ENCODE peak calls at places on chromosome 15, in six cellular contexts. Z is GM23248, F is H9, L is uterus, A is MM.1S, E is ovary. C is an unnamed sample. For H3K27me3, the result is how much of the 10 kb centered on the place peaks cover.

GRCh38 chr15:41512078-41512394 is 1.6 kb downstream of the LTK start:
- DNase-seq in Z (no peak), F (no peak), L (no peak), A (no peak), E (no peak), C (peak)

GRCh38 chr15:39887832-39888231 is 32.2 kb downstream of the GPR176 start:
- DNase-seq in Z (peak), F (peak), L (no peak), A (no peak), E (no peak), C (peak)

GRCh38 chr15:28873006-28873405 is 12.8 kb upstream of the APBA2 start:
- DNase-seq in Z (no peak), F (no peak), L (no peak), A (no peak), E (no peak), C (no peak)

GRCh38 chr15:40891810-40892448 is 2.3 kb upstream of the VPS18 start:
- DNase-seq in Z (peak), F (peak), L (no peak), A (peak), E (no peak), C (peak)

GRCh38 chr15:41967506-41968206 is 4.7 kb downstream of the EHD4 start:
- DNase-seq in Z (peak), F (no peak), L (no peak), A (no peak), E (no peak), C (no peak)

GRCh38 chr15:40347559-40348470 is 3.0 kb upstream of the PHGR1 start:
- DNase-seq in Z (no peak), F (no peak), L (no peak), A (no peak), E (no peak), C (peak)

GRCh38 chr15:52228928-52229327 is 37.7 kb upstream of the GNB5 start:
- DNase-seq in Z (peak), F (peak), L (no peak), A (peak), E (no peak), C (peak)

GRCh38 chr15:62413147-62413546 is 248.1 kb upstream of the C2CD4B start:
- DNase-seq in Z (peak), F (no peak), L (no peak), A (no peak), E (no peak), C (peak)

DNA sequence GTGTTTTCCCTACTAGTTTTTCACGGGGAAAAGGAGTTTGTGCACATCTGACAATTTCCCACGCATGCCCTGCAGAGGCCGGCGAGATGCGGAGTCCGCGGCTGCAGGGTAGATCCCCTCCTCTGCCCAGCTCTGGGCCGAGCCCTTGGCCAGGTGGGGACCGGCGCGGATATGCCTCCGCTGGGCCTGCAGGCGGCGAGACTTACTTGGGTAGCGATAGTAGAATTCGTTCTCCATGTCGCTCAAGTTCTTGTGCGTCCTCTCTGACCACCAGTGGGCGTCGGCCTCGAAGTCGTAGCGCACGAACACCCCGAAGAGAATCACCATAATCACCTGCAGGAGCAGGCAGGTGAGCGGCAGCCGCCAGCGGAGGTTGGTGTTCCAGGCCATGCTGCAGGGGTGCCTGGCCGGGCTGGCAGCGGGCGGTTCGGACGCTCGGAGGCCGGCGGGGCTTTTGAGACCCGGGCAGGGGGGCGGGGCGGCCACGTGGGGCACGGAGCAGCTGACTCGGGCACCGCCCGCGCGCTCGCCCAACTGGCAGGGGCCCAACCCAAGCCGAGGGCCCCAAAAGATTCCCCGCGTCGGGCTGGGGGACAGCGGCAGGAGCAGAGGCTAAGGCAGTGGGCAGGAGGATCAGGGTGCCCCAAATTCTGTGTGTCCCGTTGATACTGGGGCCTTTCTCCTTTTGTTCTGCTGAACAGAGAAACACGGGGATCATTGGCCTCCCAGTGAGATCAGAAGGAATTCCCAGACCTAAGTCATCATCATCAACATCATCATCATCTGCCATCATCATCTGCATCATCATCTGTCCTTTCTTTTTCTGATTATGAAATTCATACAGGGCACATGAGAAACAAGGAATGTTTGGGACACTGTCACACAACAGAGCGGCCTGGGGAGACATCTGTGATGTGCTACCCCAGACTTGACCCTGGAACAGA is at the start of gene RHCG:
- DNase-seq in Z (peak), F (peak), L (no peak), A (peak), E (no peak), C (peak)
- H3K27me3 ChIP-seq in Z (half or more), F (under half), L (under half), A (under half), E (under half), C (under half)

GRCh38 chr15:73777741-73778140 is 24.6 kb upstream of the INSYN1 start:
- DNase-seq in Z (no peak), F (no peak), L (no peak), A (no peak), E (no peak), C (no peak)
- H3K27me3 ChIP-seq in Z (under half), F (under half), L (under half), A (under half), E (under half), C (under half)

DNA sequence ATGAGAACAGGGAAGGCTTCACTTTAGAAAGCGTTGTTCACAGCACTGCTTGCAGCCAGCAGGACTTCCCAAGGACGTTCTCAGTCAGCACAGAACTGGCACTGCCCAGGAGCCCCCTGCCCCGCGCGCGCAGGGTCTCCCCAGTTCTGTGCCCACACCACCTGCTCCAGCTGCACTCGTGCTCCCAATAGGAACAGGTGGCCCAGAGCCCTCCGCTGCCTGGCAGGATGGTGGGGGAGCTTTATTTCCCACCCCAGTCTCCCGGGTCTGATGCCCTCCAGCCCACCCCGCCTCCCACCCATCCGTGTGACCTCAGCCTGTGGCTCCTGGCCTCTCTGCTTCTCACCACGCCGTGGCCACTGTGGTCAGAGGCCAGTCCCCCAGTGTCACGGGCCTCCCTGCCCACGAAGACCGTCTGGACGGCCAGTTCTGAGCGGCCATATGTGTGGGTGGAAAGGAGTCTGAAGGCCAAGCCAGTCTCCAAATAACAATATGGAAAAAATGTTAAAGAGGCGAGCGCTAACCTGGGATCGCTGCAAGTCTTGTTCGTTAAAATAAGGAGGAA is 54.5 kb upstream of the PCSK6 start:
- DNase-seq in Z (no peak), F (no peak), L (no peak), A (no peak), E (no peak), C (no peak)
- H3K27me3 ChIP-seq in Z (under half), F (under half), L (under half), A (under half), E (under half), C (under half)

GRCh38 chr15:93286456-93286855 is 197.4 kb upstream of the RGMA start:
- DNase-seq in Z (no peak), F (no peak), L (no peak), A (no peak), E (no peak), C (no peak)
- H3K27me3 ChIP-seq in Z (under half), F (under half), L (under half), A (under half), E (under half), C (under half)